ENCODE peak calls at places on chromosomes 5 and 9, in eight cellular contexts. M is SK-N-SH, A is HCT116, Q is H1, D is K562, W is GM12878, E is HepG2, P is endothelial cell of umbilical vein. J is an unnamed sample.

GRCh38 chr9:35517136-35517535 is 27.2 kb downstream of the RUSC2 start:
- DNase-seq in A (no peak), W (no peak), P (no peak), M (no peak), D (no peak), E (peak; percentile 73), Q (no peak), J (no peak)

GRCh38 chr9:88747768-88748167 is 212.8 kb downstream of the NXNL2 start:
- DNase-seq in P (peak; percentile 36), Q (no peak), W (no peak), D (peak; percentile 73), M (no peak), E (no peak), A (no peak), J (peak; percentile 24)

GRCh38 chr5:65722575-65723424 is 795 bp downstream of the NLN start:
- DNase-seq in E (peak; percentile 29), A (peak; percentile 19), Q (no peak), W (no peak), P (peak; percentile 55), D (no peak), M (peak; percentile 73), J (peak; percentile 74)

GRCh38 chr5:156654444-156654843 is 195.7 kb upstream of the PPP1R2B start:
- DNase-seq in D (no peak), P (no peak), Q (no peak), M (no peak), A (no peak), E (no peak), W (no peak), J (no peak)

GRCh38 chr5:170337055-170337454 is 39.5 kb upstream of the LCP2 start:
- DNase-seq in P (no peak), M (no peak), D (no peak), E (no peak), W (no peak), A (no peak), Q (no peak), J (no peak)

GRCh38 chr5:83701886-83702285 is 18.8 kb downstream of the HAPLN1 start:
- DNase-seq in M (no peak), E (no peak), D (no peak), W (no peak), Q (no peak), A (no peak), P (no peak), J (no peak)

GRCh38 chr9:8903077-8903476 is 1103.5 kb upstream of the DMAC1 start:
- DNase-seq in P (no peak), W (no peak), Q (no peak), M (no peak), A (no peak), D (no peak), E (no peak), J (no peak)

GRCh38 chr9:133733421-133734250 is 4.5 kb downstream of the SARDH start:
- DNase-seq in Q (no peak), D (peak; percentile 6), W (no peak), E (no peak), M (peak; percentile 63), A (no peak), P (no peak), J (no peak)

GRCh38 chr5:108924457-108924961 is 176.8 kb downstream of the FER start:
- DNase-seq in P (no peak), E (peak; percentile 65), W (no peak), M (no peak), Q (no peak), D (no peak), A (peak; percentile 52), J (peak; percentile 53)

GRCh38 chr9:122350577-122351355 is 20.1 kb upstream of the PTGS1 start:
- DNase-seq in P (peak; percentile 77), D (peak; percentile 88), E (peak; percentile 49), W (no peak), A (peak; percentile 27), M (peak; percentile 89), Q (no peak), J (peak; percentile 83)

GRCh38 chr9:79660615-79661014 is 88.8 kb downstream of the TLE4 start:
- DNase-seq in A (no peak), Q (no peak), E (no peak), M (no peak), P (no peak), D (no peak), W (no peak), J (peak; percentile 17)

GRCh38 chr5:94481059-94481458 is 137.3 kb downstream of the KIAA0825 start:
- DNase-seq in D (no peak), E (no peak), W (no peak), A (no peak), M (no peak), P (no peak), Q (no peak), J (no peak)

GRCh38 chr9:87786423-87786822 is 60.5 kb downstream of the CTSL start:
- DNase-seq in D (no peak), P (no peak), M (no peak), A (no peak), Q (no peak), E (no peak), W (no peak), J (no peak)

GRCh38 chr5:392431-392988 is 50.5 kb upstream of the EXOC3 start:
- DNase-seq in P (peak; percentile 30), A (peak; percentile 8), E (no peak), M (no peak), D (peak; percentile 8), W (peak; percentile 95), Q (no peak), J (peak; percentile 47)

GRCh38 chr9:35691325-35691631 is 1.6 kb upstream of the TPM2 start:
- DNase-seq in Q (no peak), W (no peak), M (no peak), A (no peak), P (no peak), E (no peak), D (no peak), J (peak; percentile 60)

GRCh38 chr9:110877376-110877775 is 160.9 kb downstream of the LPAR1 start:
- DNase-seq in A (no peak), W (no peak), D (no peak), P (no peak), Q (no peak), E (no peak), M (no peak), J (no peak)

GRCh38 chr5:170630711-170631141 is 126.9 kb downstream of the KCNIP1 start:
- DNase-seq in Q (no peak), P (no peak), W (no peak), M (no peak), A (no peak), E (no peak), D (peak; percentile 42), J (no peak)

GRCh38 chr5:102670224-102670836 is 84.8 kb upstream of the PAM start:
- DNase-seq in E (peak; percentile 22), A (peak; percentile 47), Q (peak; percentile 1), P (peak; percentile 6), M (peak; percentile 76), D (peak; percentile 70), W (no peak), J (peak; percentile 77)

GRCh38 chr9:121278535-121279169 is 10.7 kb downstream of the GSN start:
- DNase-seq in W (peak; percentile 11), E (no peak), D (peak; percentile 60), A (peak; percentile 59), Q (no peak), M (peak; percentile 59), P (peak; percentile 84), J (peak; percentile 72)

GRCh38 chr5:134592141-134592746 is 40.4 kb downstream of the SAR1B start:
- DNase-seq in W (no peak), P (peak; percentile 16), M (no peak), Q (peak; percentile 54), E (no peak), A (no peak), D (no peak), J (peak; percentile 95)

GRCh38 chr9:5587024-5587423 is 41.9 kb upstream of the RIC1 start:
- DNase-seq in P (no peak), D (no peak), M (no peak), E (no peak), W (no peak), A (no peak), Q (no peak), J (no peak)

GRCh38 chr5:132389453-132390286 is 20.2 kb downstream of the SLC22A5 start:
- DNase-seq in P (peak; percentile 88), Q (no peak), M (no peak), E (no peak), W (no peak), A (peak; percentile 99), D (peak; percentile 25), J (no peak)
- H3K4me2 ChIP-seq in P (peak overlapping the region; percentile 86), Q (no peak overlapping the region), M (peak overlapping the region; percentile 67), E (no peak overlapping the region), W (no peak overlapping the region), A (peak overlapping the region; percentile 73), D (no peak overlapping the region), J (no peak overlapping the region)

GRCh38 chr5:53681079-53681478 is 120.6 kb downstream of the NDUFS4 start:
- DNase-seq in M (no peak), P (no peak), Q (no peak), E (no peak), W (no peak), A (no peak), D (no peak), J (no peak)
- TF ChIP-seq POLR2AphosphoS5 in M (no peak), P (no peak), Q (no peak), E (no peak), W (no peak), A (no peak), D (no peak), J (no peak)

GRCh38 chr9:78112004-78112403 is 80.4 kb upstream of the GNAQ start:
- DNase-seq in M (no peak), P (no peak), W (no peak), D (no peak), A (no peak), E (no peak), Q (no peak), J (no peak)

GRCh38 chr9:78109075-78109474 is 77.5 kb upstream of the GNAQ start:
- DNase-seq in E (no peak), M (no peak), W (no peak), Q (no peak), D (no peak), A (no peak), P (no peak), J (no peak)

GRCh38 chr9:78118742-78119473 is 87.3 kb upstream of the GNAQ start:
- DNase-seq in M (no peak), W (peak; percentile 35), D (no peak), E (no peak), P (no peak), Q (no peak), A (no peak), J (no peak)

GRCh38 chr9:78114581-78114980 is 83.0 kb upstream of the GNAQ start:
- DNase-seq in P (no peak), Q (no peak), W (no peak), A (no peak), D (no peak), E (no peak), M (no peak), J (no peak)

GRCh38 chr9:78115073-78115472 is 83.5 kb upstream of the GNAQ start:
- DNase-seq in P (no peak), A (no peak), D (peak; percentile 21), Q (no peak), E (peak; percentile 23), W (no peak), M (peak; percentile 12), J (peak; percentile 80)
- TF ChIP-seq CTCF in P (peak; percentile 45), A (no peak), D (peak; percentile 53), Q (peak; percentile 68), E (peak; percentile 17), W (peak; percentile 55), M (peak; percentile 48), J (peak; percentile 69)

DNA sequence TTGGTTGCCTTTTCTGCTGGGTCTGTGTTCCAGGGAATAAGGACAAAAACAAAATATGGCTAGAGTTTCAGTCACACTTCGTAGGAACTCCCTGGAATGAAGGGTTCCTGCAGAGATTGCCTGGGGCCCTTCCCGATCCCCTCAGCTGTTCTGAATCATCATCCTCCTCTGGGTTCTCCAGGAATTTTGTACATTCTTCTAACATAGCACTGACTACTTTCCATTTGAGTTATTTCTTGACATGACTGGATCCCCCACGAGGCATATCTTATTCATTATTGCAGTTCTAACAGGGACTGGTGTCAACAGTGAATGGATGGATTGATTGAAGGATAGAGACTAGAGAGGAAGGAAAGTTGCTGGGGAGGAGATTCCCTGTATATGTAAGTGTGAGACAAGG is 49.2 kb upstream of the TNC start:
- DNase-seq in Q (no peak), E (no peak), M (no peak), D (no peak), W (no peak), P (no peak), A (no peak), J (no peak)
- H3K4me2 ChIP-seq in Q (no peak overlapping the region), E (no peak overlapping the region), M (peak overlapping the region; percentile 41), D (no peak overlapping the region), W (no peak overlapping the region), P (no peak overlapping the region), A (peak overlapping the region; percentile 35), J (no peak overlapping the region)